ENCODE peak calls at places on chromosomes 6 and 20, in six cellular contexts. One of them, this sample, is unnamed.

GRCh38 chr6:158047120-158047518 is 65.5 kb downstream of the SYNJ2 start:
- DNase-seq in upper lobe of right lung: peak; percentile 33
- DNase-seq in fibroblast of the conjunctiva: no peak
- DNase-seq in effector CD4-positive, alpha-beta T cell: no peak
- DNase-seq in mucosa of gallbladder: no peak
- DNase-seq in sigmoid colon: no peak
- DNase-seq in this sample: no peak

GRCh38 chr6:50962213-50962759 is 143.6 kb downstream of the TFAP2B start:
- DNase-seq in effector CD4-positive, alpha-beta T cell: no peak
- DNase-seq in upper lobe of right lung: no peak
- DNase-seq in fibroblast of the conjunctiva: no peak
- DNase-seq in sigmoid colon: no peak
- DNase-seq in mucosa of gallbladder: no peak
- DNase-seq in this sample: no peak

GRCh38 chr20:32779500-32780215 is 17.5 kb downstream of the DNMT3B start:
- DNase-seq in sigmoid colon: no peak
- DNase-seq in upper lobe of right lung: no peak
- DNase-seq in mucosa of gallbladder: no peak
- DNase-seq in fibroblast of the conjunctiva: no peak
- DNase-seq in effector CD4-positive, alpha-beta T cell: no peak
- DNase-seq in this sample: no peak

GRCh38 chr6:31321820-31322219 is 35.2 kb downstream of the HLA-B start:
- DNase-seq in mucosa of gallbladder: no peak
- DNase-seq in sigmoid colon: no peak
- DNase-seq in upper lobe of right lung: no peak
- DNase-seq in fibroblast of the conjunctiva: no peak
- DNase-seq in effector CD4-positive, alpha-beta T cell: no peak
- DNase-seq in this sample: no peak

GRCh38 chr6:70506321-70506720 is 60.4 kb upstream of the SDHAF4 start:
- DNase-seq in fibroblast of the conjunctiva: no peak
- DNase-seq in upper lobe of right lung: no peak
- DNase-seq in effector CD4-positive, alpha-beta T cell: no peak
- DNase-seq in sigmoid colon: no peak
- DNase-seq in mucosa of gallbladder: no peak
- DNase-seq in this sample: no peak

GRCh38 chr20:35339007-35339406 is 46.8 kb upstream of the FAM83C start:
- DNase-seq in fibroblast of the conjunctiva: peak; percentile 75
- DNase-seq in sigmoid colon: no peak
- DNase-seq in mucosa of gallbladder: no peak
- DNase-seq in upper lobe of right lung: no peak
- DNase-seq in effector CD4-positive, alpha-beta T cell: no peak
- DNase-seq in this sample: peak; percentile 81

GRCh38 chr20:52048365-52048764 is 143.2 kb downstream of the ZFP64 start:
- DNase-seq in sigmoid colon: no peak
- DNase-seq in fibroblast of the conjunctiva: no peak
- DNase-seq in upper lobe of right lung: no peak
- DNase-seq in mucosa of gallbladder: no peak
- DNase-seq in effector CD4-positive, alpha-beta T cell: no peak
- DNase-seq in this sample: no peak

GRCh38 chr20:34010405-34010895 is 16.7 kb downstream of the RALY start:
- DNase-seq in upper lobe of right lung: no peak
- DNase-seq in fibroblast of the conjunctiva: no peak
- DNase-seq in sigmoid colon: no peak
- DNase-seq in effector CD4-positive, alpha-beta T cell: no peak
- DNase-seq in mucosa of gallbladder: no peak
- DNase-seq in this sample: no peak

GRCh38 chr6:128339635-128340436 is 180.6 kb downstream of the PTPRK start:
- DNase-seq in effector CD4-positive, alpha-beta T cell: no peak
- DNase-seq in fibroblast of the conjunctiva: no peak
- DNase-seq in upper lobe of right lung: no peak
- DNase-seq in sigmoid colon: no peak
- DNase-seq in mucosa of gallbladder: no peak
- DNase-seq in this sample: no peak

GRCh38 chr20:62413896-62414481 is 6.9 kb upstream of the CABLES2 start:
- DNase-seq in effector CD4-positive, alpha-beta T cell: no peak
- DNase-seq in sigmoid colon: no peak
- DNase-seq in fibroblast of the conjunctiva: no peak
- DNase-seq in mucosa of gallbladder: no peak
- DNase-seq in upper lobe of right lung: no peak
- DNase-seq in this sample: no peak

GRCh38 chr6:132763269-132763668 is 5.6 kb upstream of the VNN2 start:
- DNase-seq in upper lobe of right lung: no peak
- DNase-seq in mucosa of gallbladder: no peak
- DNase-seq in sigmoid colon: no peak
- DNase-seq in fibroblast of the conjunctiva: no peak
- DNase-seq in effector CD4-positive, alpha-beta T cell: peak; percentile 23
- DNase-seq in this sample: no peak

GRCh38 chr6:3813150-3813780 is 35.9 kb upstream of the FAM50B start:
- DNase-seq in sigmoid colon: peak; percentile 75
- DNase-seq in mucosa of gallbladder: peak; percentile 44
- DNase-seq in fibroblast of the conjunctiva: no peak
- DNase-seq in upper lobe of right lung: no peak
- DNase-seq in effector CD4-positive, alpha-beta T cell: no peak
- DNase-seq in this sample: no peak

GRCh38 chr6:9540534-9541126 is 874.2 kb downstream of the TFAP2A start:
- DNase-seq in sigmoid colon: no peak
- DNase-seq in mucosa of gallbladder: no peak
- DNase-seq in fibroblast of the conjunctiva: peak; percentile 56
- DNase-seq in upper lobe of right lung: no peak
- DNase-seq in effector CD4-positive, alpha-beta T cell: no peak
- DNase-seq in this sample: peak; percentile 23

GRCh38 chr6:63014290-63014689 is 197.0 kb upstream of the FKBP1C start:
- DNase-seq in effector CD4-positive, alpha-beta T cell: no peak
- DNase-seq in mucosa of gallbladder: no peak
- DNase-seq in fibroblast of the conjunctiva: no peak
- DNase-seq in sigmoid colon: no peak
- DNase-seq in upper lobe of right lung: no peak
- DNase-seq in this sample: no peak

GRCh38 chr6:154154389-154154967 is 115.4 kb downstream of the OPRM1 start:
- DNase-seq in fibroblast of the conjunctiva: peak; percentile 70
- DNase-seq in mucosa of gallbladder: peak; percentile 63
- DNase-seq in sigmoid colon: peak; percentile 76
- DNase-seq in upper lobe of right lung: no peak
- DNase-seq in effector CD4-positive, alpha-beta T cell: peak; percentile 68
- DNase-seq in this sample: peak; percentile 21

GRCh38 chr6:39451831-39452230 is 129.3 kb upstream of the KCNK16 start:
- DNase-seq in sigmoid colon: no peak
- DNase-seq in fibroblast of the conjunctiva: no peak
- DNase-seq in upper lobe of right lung: no peak
- DNase-seq in effector CD4-positive, alpha-beta T cell: no peak
- DNase-seq in mucosa of gallbladder: no peak
- DNase-seq in this sample: no peak

GRCh38 chr20:56833427-56833826 is 204.3 kb downstream of the TFAP2C start:
- DNase-seq in upper lobe of right lung: no peak
- DNase-seq in effector CD4-positive, alpha-beta T cell: no peak
- DNase-seq in sigmoid colon: no peak
- DNase-seq in mucosa of gallbladder: no peak
- DNase-seq in fibroblast of the conjunctiva: no peak
- DNase-seq in this sample: no peak

GRCh38 chr6:140274548-140274947 is 900.1 kb upstream of the CITED2 start:
- DNase-seq in sigmoid colon: no peak
- DNase-seq in upper lobe of right lung: no peak
- DNase-seq in mucosa of gallbladder: no peak
- DNase-seq in effector CD4-positive, alpha-beta T cell: no peak
- DNase-seq in fibroblast of the conjunctiva: no peak
- DNase-seq in this sample: no peak

GRCh38 chr20:64219202-64219601 is 36.3 kb upstream of the PCMTD2 start:
- DNase-seq in fibroblast of the conjunctiva: no peak
- DNase-seq in upper lobe of right lung: no peak
- DNase-seq in mucosa of gallbladder: no peak
- DNase-seq in effector CD4-positive, alpha-beta T cell: no peak
- DNase-seq in sigmoid colon: no peak
- DNase-seq in this sample: no peak

GRCh38 chr6:99026135-99026534 is 78.4 kb upstream of the FBXL4 start:
- DNase-seq in sigmoid colon: no peak
- DNase-seq in effector CD4-positive, alpha-beta T cell: no peak
- DNase-seq in upper lobe of right lung: no peak
- DNase-seq in mucosa of gallbladder: no peak
- DNase-seq in fibroblast of the conjunctiva: no peak
- DNase-seq in this sample: no peak

GRCh38 chr6:109794201-109794926 is 103.3 kb downstream of the FIG4 start:
- DNase-seq in sigmoid colon: no peak
- DNase-seq in upper lobe of right lung: no peak
- DNase-seq in fibroblast of the conjunctiva: peak; percentile 17
- DNase-seq in effector CD4-positive, alpha-beta T cell: no peak
- DNase-seq in mucosa of gallbladder: no peak
- DNase-seq in this sample: peak; percentile 50

GRCh38 chr6:90216081-90216977 is 80.3 kb downstream of the BACH2 start:
- DNase-seq in fibroblast of the conjunctiva: no peak
- DNase-seq in effector CD4-positive, alpha-beta T cell: peak; percentile 38
- DNase-seq in upper lobe of right lung: no peak
- DNase-seq in mucosa of gallbladder: no peak
- DNase-seq in sigmoid colon: no peak
- DNase-seq in this sample: no peak

GRCh38 chr20:2822073-2822472 is 5.9 kb downstream of the TMEM239 start:
- DNase-seq in sigmoid colon: no peak
- DNase-seq in fibroblast of the conjunctiva: no peak
- DNase-seq in mucosa of gallbladder: no peak
- DNase-seq in upper lobe of right lung: no peak
- DNase-seq in effector CD4-positive, alpha-beta T cell: no peak
- DNase-seq in this sample: no peak

GRCh38 chr6:32700391-32701040 is 34.1 kb upstream of the HLA-DQB1 start:
- DNase-seq in sigmoid colon: no peak
- DNase-seq in effector CD4-positive, alpha-beta T cell: peak; percentile 9
- DNase-seq in fibroblast of the conjunctiva: peak; percentile 32
- DNase-seq in mucosa of gallbladder: peak; percentile 31
- DNase-seq in upper lobe of right lung: no peak
- DNase-seq in this sample: peak; percentile 15

GRCh38 chr6:110944681-110945151 is 13.8 kb upstream of the GTF3C6 start:
- DNase-seq in effector CD4-positive, alpha-beta T cell: no peak
- DNase-seq in sigmoid colon: no peak
- DNase-seq in upper lobe of right lung: no peak
- DNase-seq in fibroblast of the conjunctiva: peak; percentile 61
- DNase-seq in mucosa of gallbladder: no peak
- DNase-seq in this sample: peak; percentile 81

GRCh38 chr6:115982453-115982852 is 78.2 kb downstream of the FRK start:
- DNase-seq in sigmoid colon: no peak
- DNase-seq in upper lobe of right lung: no peak
- DNase-seq in fibroblast of the conjunctiva: no peak
- DNase-seq in effector CD4-positive, alpha-beta T cell: no peak
- DNase-seq in mucosa of gallbladder: no peak
- DNase-seq in this sample: no peak

GRCh38 chr6:23457321-23457720 is 668.7 kb upstream of the NRSN1 start:
- DNase-seq in fibroblast of the conjunctiva: no peak
- DNase-seq in effector CD4-positive, alpha-beta T cell: no peak
- DNase-seq in sigmoid colon: no peak
- DNase-seq in upper lobe of right lung: no peak
- DNase-seq in mucosa of gallbladder: no peak
- DNase-seq in this sample: no peak

GRCh38 chr6:111558690-111559192 is 46.9 kb downstream of the TRAF3IP2 start:
- DNase-seq in upper lobe of right lung: no peak
- DNase-seq in sigmoid colon: no peak
- DNase-seq in fibroblast of the conjunctiva: no peak
- DNase-seq in mucosa of gallbladder: no peak
- DNase-seq in effector CD4-positive, alpha-beta T cell: no peak
- DNase-seq in this sample: no peak

GRCh38 chr6:28347119-28347518 is 2.6 kb upstream of the ZKSCAN3 start:
- DNase-seq in effector CD4-positive, alpha-beta T cell: no peak
- DNase-seq in mucosa of gallbladder: no peak
- DNase-seq in upper lobe of right lung: no peak
- DNase-seq in fibroblast of the conjunctiva: no peak
- DNase-seq in sigmoid colon: no peak
- DNase-seq in this sample: no peak